ENCODE peak calls at places on chromosome 21, in four cellular contexts. N, K, P and Y are unnamed samples.

GRCh38 chr21:32134441-32135159 is 144.2 kb downstream of the MIS18A start:
- DNase-seq in N (no peak), K (peak), P (no peak), Y (no peak)

GRCh38 chr21:25955646-25956045 is 214.9 kb downstream of the APP start:
- DNase-seq in N (no peak), K (no peak), P (no peak), Y (no peak)

GRCh38 chr21:36661511-36662309 is 37.2 kb upstream of the SIM2 start:
- DNase-seq in N (peak), K (no peak), P (no peak), Y (peak)

GRCh38 chr21:34020005-34020847 is 53.2 kb upstream of the MRPS6 start:
- DNase-seq in N (peak), K (no peak), P (peak), Y (no peak)

GRCh38 chr21:19522384-19522783 is 1118.8 kb upstream of the TMPRSS15 start:
- DNase-seq in N (no peak), K (no peak), P (no peak), Y (no peak)

GRCh38 chr21:33839167-33839716 is 76.4 kb downstream of the ATP5PO start:
- DNase-seq in N (no peak), K (no peak), P (no peak), Y (no peak)

GRCh38 chr21:32807717-32808380 is 36.3 kb upstream of the PAXBP1 start:
- DNase-seq in N (no peak), K (no peak), P (no peak), Y (peak)

GRCh38 chr21:31678478-31678877 is 19.0 kb downstream of the SOD1 start:
- DNase-seq in N (no peak), K (no peak), P (no peak), Y (no peak)

GRCh38 chr21:43994646-43995045 is 17.5 kb upstream of the TRAPPC10 start:
- DNase-seq in N (no peak), K (no peak), P (no peak), Y (no peak)

GRCh38 chr21:20970691-20971090 is 27.5 kb upstream of the NCAM2 start:
- DNase-seq in N (no peak), K (no peak), P (no peak), Y (no peak)

GRCh38 chr21:31326478-31327247 is 17.4 kb downstream of the TIAM1 start:
- DNase-seq in N (no peak), K (no peak), P (peak), Y (no peak)

GRCh38 chr21:33392586-33392985 is 10.6 kb upstream of the IFNGR2 start:
- DNase-seq in N (no peak), K (no peak), P (no peak), Y (no peak)

GRCh38 chr21:37565530-37566223 is 199.1 kb downstream of the DYRK1A start:
- DNase-seq in N (peak), K (peak), P (no peak), Y (no peak)

GRCh38 chr21:43890042-43890441 is 25.0 kb downstream of the AGPAT3 start:
- DNase-seq in N (no peak), K (peak), P (no peak), Y (peak)

GRCh38 chr21:31707499-31707898 is 24.4 kb downstream of the SCAF4 start:
- DNase-seq in N (no peak), K (no peak), P (no peak), Y (no peak)

GRCh38 chr21:38973552-38973951 is 167.8 kb downstream of the ETS2 start:
- DNase-seq in N (no peak), K (no peak), P (no peak), Y (no peak)

GRCh38 chr21:38999148-38999547 is 184.1 kb downstream of the PSMG1 start:
- DNase-seq in N (no peak), K (no peak), P (no peak), Y (no peak)

GRCh38 chr21:25313891-25314646 is 293.2 kb downstream of the MRPL39 start:
- DNase-seq in N (no peak), K (no peak), P (no peak), Y (no peak)

GRCh38 chr21:32137266-32137665 is 141.6 kb downstream of the MIS18A start:
- DNase-seq in N (no peak), K (peak), P (peak), Y (no peak)

GRCh38 chr21:43283136-43283924 is 114.5 kb downstream of the CRYAA start:
- DNase-seq in N (no peak), K (no peak), P (no peak), Y (no peak)

GRCh38 chr21:38840456-38841129 is 34.9 kb downstream of the ETS2 start:
- DNase-seq in N (no peak), K (no peak), P (no peak), Y (no peak)

GRCh38 chr21:43357708-43358430 is 69.1 kb downstream of the SIK1 start:
- DNase-seq in N (no peak), K (no peak), P (no peak), Y (no peak)

GRCh38 chr21:33650929-33651505 is 8.7 kb downstream of the ITSN1 start:
- DNase-seq in N (no peak), K (no peak), P (no peak), Y (no peak)

GRCh38 chr21:39452965-39453332 is 1.2 kb downstream of the SH3BGR start:
- DNase-seq in N (no peak), K (no peak), P (no peak), Y (no peak)

GRCh38 chr21:34199121-34199910 is 125.9 kb downstream of the MRPS6 start:
- DNase-seq in N (no peak), K (peak), P (no peak), Y (no peak)

GRCh38 chr21:26005464-26005863 is 165.1 kb downstream of the APP start:
- DNase-seq in N (no peak), K (no peak), P (no peak), Y (no peak)

GRCh38 chr21:15852146-15852545 is 122.4 kb downstream of the USP25 start:
- DNase-seq in N (no peak), K (no peak), P (no peak), Y (no peak)

GRCh38 chr21:15849161-15849560 is 119.4 kb downstream of the USP25 start:
- DNase-seq in N (no peak), K (no peak), P (no peak), Y (no peak)

GRCh38 chr21:15849925-15850324 is 120.1 kb downstream of the USP25 start:
- DNase-seq in N (no peak), K (no peak), P (no peak), Y (no peak)

GRCh38 chr21:15848632-15849031 is 118.8 kb downstream of the USP25 start:
- DNase-seq in N (no peak), K (no peak), P (no peak), Y (no peak)

DNA sequence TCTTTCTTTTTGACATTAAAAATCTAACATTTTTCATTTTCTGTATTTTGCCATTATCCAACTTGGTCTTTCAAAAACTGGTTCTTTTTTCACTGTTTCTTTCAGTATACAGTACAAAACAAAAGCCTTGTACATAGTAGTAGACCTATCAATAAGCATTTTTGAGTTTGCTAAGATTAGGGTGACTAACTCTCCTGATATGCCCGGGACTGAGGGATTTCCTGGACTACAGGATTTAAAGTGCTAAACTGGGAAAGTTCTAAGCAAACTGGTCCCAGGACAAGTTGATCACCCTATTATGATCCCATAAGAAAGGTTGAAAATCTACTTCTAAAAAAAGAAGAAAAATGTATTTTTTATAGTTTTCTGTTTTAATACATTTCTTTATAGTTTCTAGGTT is 120.9 kb downstream of the USP25 start:
- DNase-seq in N (peak), K (no peak), P (no peak), Y (no peak)
- TF ChIP-seq SUZ12 in N (no peak), K (no peak), P (no peak), Y (no peak)

DNA sequence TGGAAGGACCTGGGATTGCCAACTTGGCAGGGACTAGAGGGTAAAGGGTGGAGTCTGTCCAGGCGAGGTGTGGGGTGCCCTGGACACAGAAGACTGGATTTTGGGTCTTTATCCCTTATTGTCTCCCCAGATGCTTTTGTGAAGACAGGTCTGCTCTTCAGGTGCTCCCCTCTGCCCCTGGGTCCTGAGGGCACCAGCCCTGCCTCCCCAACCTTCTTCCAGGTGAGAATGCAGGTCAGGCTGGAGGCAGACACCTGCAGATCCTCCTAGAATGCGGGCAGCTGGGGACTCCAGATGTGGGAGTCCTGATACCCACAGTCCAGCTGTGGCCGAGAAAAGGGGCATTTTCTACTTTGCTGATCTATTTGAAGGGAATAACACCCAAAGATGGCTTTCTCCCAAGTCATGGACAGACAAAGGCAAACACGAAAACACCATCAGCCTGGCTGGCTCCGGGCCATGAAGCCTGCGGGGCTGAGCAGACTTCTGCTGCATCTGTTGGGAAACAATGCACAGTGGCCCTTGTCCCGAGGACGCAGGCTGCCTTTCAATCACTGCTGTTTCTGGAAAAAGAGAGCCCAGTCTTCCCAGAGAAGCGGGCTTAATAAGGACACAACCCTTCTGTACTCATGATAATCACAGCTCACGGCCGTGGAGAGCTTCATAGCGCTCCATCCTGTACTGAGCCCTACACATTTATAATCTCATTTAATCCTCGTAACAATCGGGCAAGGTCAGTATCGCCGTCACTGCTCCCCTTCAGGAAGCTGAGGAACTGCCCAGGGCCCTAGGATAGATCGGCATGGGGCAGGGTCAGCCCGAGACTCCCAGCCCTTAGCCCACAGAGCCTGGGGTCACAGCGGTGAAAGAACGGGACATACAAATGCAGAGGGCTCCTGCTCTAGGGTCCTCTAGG is 62.0 kb upstream of the ABCG1 start:
- DNase-seq in N (no peak), K (no peak), P (no peak), Y (no peak)
- TF ChIP-seq YY1 in N (no peak), K (no peak), P (no peak), Y (no peak)

DNA sequence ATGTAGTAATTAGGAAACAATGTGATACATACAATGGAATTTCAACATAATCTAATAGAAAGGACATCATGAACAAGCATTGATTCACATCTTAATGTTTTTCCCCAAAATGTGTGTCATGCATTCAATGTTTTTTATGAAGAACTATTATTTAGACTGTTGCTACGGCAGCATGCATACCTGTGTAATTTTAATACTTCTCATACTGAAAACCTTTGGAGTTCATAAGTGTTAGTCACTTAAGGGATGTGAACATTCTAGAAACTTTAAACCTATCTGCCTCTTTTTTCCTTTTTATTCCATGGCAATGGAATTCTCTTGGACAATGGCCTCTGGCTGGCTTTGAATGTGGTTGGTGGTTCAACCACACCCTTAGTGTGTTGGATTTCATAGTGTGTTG is 48.6 kb downstream of the TMPRSS15 start:
- DNase-seq in N (no peak), K (no peak), P (no peak), Y (no peak)
- TF ChIP-seq SUZ12 in N (no peak), K (no peak), P (no peak), Y (no peak)

GRCh38 chr21:27693376-27693775 is 726.5 kb upstream of the ADAMTS5 start:
- DNase-seq in N (no peak), K (no peak), P (no peak), Y (no peak)
- TF ChIP-seq YY1 in N (no peak), K (no peak), P (no peak), Y (no peak)

GRCh38 chr21:35210093-35210492 is 161.0 kb upstream of the RUNX1 start:
- DNase-seq in N (no peak), K (no peak), P (no peak), Y (no peak)
- TF ChIP-seq SUZ12 in N (no peak), K (no peak), P (no peak), Y (no peak)

GRCh38 chr21:45347712-45348477 is 57.1 kb upstream of the COL18A1 start:
- DNase-seq in N (no peak), K (no peak), P (no peak), Y (no peak)
- TF ChIP-seq YY1 in N (no peak), K (no peak), P (no peak), Y (no peak)

GRCh38 chr21:27831821-27832569 is 865.1 kb upstream of the ADAMTS5 start:
- DNase-seq in N (no peak), K (no peak), P (no peak), Y (no peak)
- TF ChIP-seq SUZ12 in N (no peak), K (no peak), P (no peak), Y (no peak)

GRCh38 chr21:29304577-29304976 is 5.9 kb downstream of the BACH1 start:
- DNase-seq in N (no peak), K (no peak), P (no peak), Y (no peak)
- TF ChIP-seq YY1 in N (no peak), K (no peak), P (no peak), Y (no peak)

GRCh38 chr21:29078884-29079765 is 5.7 kb upstream of the CCT8 start:
- DNase-seq in N (no peak), K (no peak), P (peak), Y (no peak)
- TF ChIP-seq SUZ12 in N (no peak), K (no peak), P (no peak), Y (no peak)